ENCODE peak calls at places on chromosomes 4 and X, in nine cellular contexts. X is colonic mucosa; U is left ventricle myocardium inferior; S is psoas muscle; K is left lung; A is H7; T is GM23248; E is CD8-positive, alpha-beta T cell; Q is lung. F is an unnamed sample.
A peak's percentile ranks its signal among the peaks of the same experiment; 100 is the strongest.

GRCh38 chrX:100695302-100695701 is 36.6 kb downstream of the SYTL4 start:
- DNase-seq in A (no peak), U (no peak), X (no peak), S (no peak), T (no peak), Q (no peak), E (no peak), K (no peak), F (no peak)

GRCh38 chr4:16231570-16232252 is 5.4 kb upstream of the TAPT1 start:
- DNase-seq in Q (no peak), E (no peak), K (no peak), A (no peak), U (no peak), T (peak; percentile 49), S (no peak), X (no peak), F (no peak)

GRCh38 chr4:19254476-19254875 is 997.2 kb upstream of the SLIT2 start:
- DNase-seq in X (no peak), T (no peak), K (no peak), E (no peak), Q (no peak), A (no peak), S (no peak), U (no peak), F (no peak)

GRCh38 chrX:16427668-16428067 is 222.3 kb upstream of the S100G start:
- DNase-seq in Q (no peak), X (no peak), A (no peak), E (no peak), S (no peak), K (no peak), U (no peak), T (no peak), F (no peak)

GRCh38 chrX:107573016-107573415 is 55.3 kb upstream of the PRPS1 start:
- DNase-seq in S (no peak), A (no peak), E (no peak), K (no peak), U (no peak), X (no peak), Q (no peak), T (no peak), F (no peak)

GRCh38 chrX:37485429-37485828 is 86.0 kb upstream of the LANCL3 start:
- DNase-seq in S (no peak), U (no peak), A (no peak), E (no peak), T (no peak), K (no peak), Q (no peak), X (no peak), F (no peak)

GRCh38 chr4:89110541-89110985 is 770 bp upstream of the TIGD2 start:
- DNase-seq in U (no peak), K (no peak), Q (no peak), A (peak; percentile 76), S (no peak), X (no peak), T (no peak), E (no peak), F (no peak)

GRCh38 chr4:37549003-37549402 is 137.2 kb downstream of the RELL1 start:
- DNase-seq in Q (no peak), U (no peak), E (no peak), S (no peak), T (peak; percentile 52), A (no peak), K (no peak), X (no peak), F (no peak)

GRCh38 chrX:23855569-23855968 is 52.2 kb downstream of the APOO start:
- DNase-seq in S (no peak), K (no peak), E (no peak), A (no peak), X (no peak), T (no peak), Q (no peak), U (no peak), F (no peak)

GRCh38 chrX:155819966-155820491 is 61.1 kb upstream of the VAMP7 start:
- DNase-seq in S (peak; percentile 61), U (peak; percentile 46), A (peak; percentile 39), X (peak; percentile 69), K (peak; percentile 58), E (peak; percentile 11), Q (peak; percentile 61), T (peak; percentile 82), F (peak; percentile 66)

GRCh38 chr4:111546881-111547280 is 598.4 kb upstream of the FAM241A start:
- DNase-seq in U (no peak), Q (no peak), E (no peak), T (no peak), X (no peak), K (no peak), S (no peak), A (no peak), F (no peak)

GRCh38 chrX:111288841-111289240 is 18.6 kb upstream of the CAPN6 start:
- DNase-seq in X (no peak), S (no peak), T (no peak), U (no peak), A (no peak), K (no peak), E (no peak), Q (no peak), F (no peak)

DNA sequence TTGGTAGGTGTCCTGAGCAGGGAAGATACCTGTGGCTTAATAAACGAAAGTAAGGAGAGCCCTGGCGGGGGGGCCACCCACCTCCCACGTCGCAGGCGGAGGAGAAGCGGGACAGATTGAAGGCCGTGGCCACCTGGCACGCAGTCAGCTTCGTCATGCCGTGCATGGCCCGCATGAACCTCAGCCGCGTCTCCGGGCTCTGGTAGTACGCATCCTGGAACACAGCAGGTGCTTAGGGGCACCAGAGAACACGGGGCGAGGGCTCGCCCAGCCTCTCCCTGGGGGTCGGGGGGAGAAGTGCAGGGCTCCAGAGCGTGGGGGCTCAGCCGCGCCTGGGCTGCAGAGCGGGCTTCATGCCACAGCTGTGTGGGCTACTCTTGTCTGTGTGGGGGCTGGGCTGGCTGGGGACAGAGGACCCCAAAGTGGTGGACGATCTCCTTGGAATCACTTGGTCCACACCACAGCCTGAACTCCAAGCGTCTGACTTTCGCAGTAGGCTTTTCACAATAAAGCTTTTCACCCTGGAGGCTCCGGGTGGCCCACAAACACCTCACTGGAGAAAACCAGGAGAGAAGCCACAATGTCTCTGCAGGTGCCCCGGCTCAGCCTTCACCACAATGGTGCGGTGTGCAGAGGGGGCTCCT is 27.1 kb upstream of the SLC25A6 start:
- DNase-seq in U (no peak), S (no peak), K (no peak), A (peak; percentile 71), X (no peak), E (no peak), T (no peak), Q (no peak), F (no peak)
- H3K4me3 ChIP-seq in U (no peak overlapping the region), S (no peak overlapping the region), K (no peak overlapping the region), A (no peak overlapping the region), X (no peak overlapping the region), E (no peak overlapping the region), T (no peak overlapping the region), Q (no peak overlapping the region), F (no peak overlapping the region)

GRCh38 chrX:153964105-153964504 is 7.5 kb downstream of the HCFC1 start:
- DNase-seq in S (peak; percentile 44), T (no peak), U (no peak), K (no peak), E (no peak), A (no peak), X (no peak), Q (no peak), F (no peak)
- H3K27me3 ChIP-seq in S (no peaks in the 10 kb centered on the region), T (no peaks in the 10 kb centered on the region), U (no peaks in the 10 kb centered on the region), K (no peaks in the 10 kb centered on the region), E (no peaks in the 10 kb centered on the region), A (no peaks in the 10 kb centered on the region), X (no peaks in the 10 kb centered on the region), Q (no peaks in the 10 kb centered on the region), F (no peaks in the 10 kb centered on the region)

DNA sequence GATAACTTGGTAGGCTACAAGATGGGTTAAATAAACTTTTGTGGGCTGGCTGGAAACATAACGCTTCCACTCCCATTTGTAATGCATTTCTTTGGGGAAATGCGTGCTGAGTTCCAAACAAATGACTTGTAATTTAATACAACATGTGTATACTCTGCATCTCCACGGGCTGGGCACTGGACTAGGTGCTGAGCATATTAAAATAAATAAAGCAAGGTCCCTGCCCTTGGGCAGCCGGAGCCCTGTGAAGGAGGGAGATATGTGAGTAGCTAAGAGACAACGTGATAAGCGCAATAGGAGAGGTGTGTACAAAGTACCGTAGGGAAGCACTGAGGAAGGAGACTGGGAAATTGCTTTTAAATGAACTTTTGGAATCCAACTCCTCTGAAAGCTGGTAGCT is 147.2 kb upstream of the RBPJ start:
- DNase-seq in U (no peak), A (no peak), E (no peak), K (no peak), X (no peak), T (no peak), S (no peak), Q (no peak), F (peak; percentile 84)
- H3K4me3 ChIP-seq in U (no peak overlapping the region), A (no peak overlapping the region), E (no peak overlapping the region), K (no peak overlapping the region), X (no peak overlapping the region), T (no peak overlapping the region), S (no peak overlapping the region), Q (no peak overlapping the region), F (no peak overlapping the region)

GRCh38 chrX:40165861-40166260 is 68.1 kb upstream of the BCOR start:
- DNase-seq in U (no peak), Q (no peak), A (no peak), E (no peak), S (no peak), K (no peak), T (no peak), X (no peak), F (no peak)
- H3K27me3 ChIP-seq in U (no peaks in the 10 kb centered on the region), Q (peaks cover 5% of the 10 kb centered on the region), A (peaks cover 38% of the 10 kb centered on the region), E (no peaks in the 10 kb centered on the region), S (peaks cover 82% of the 10 kb centered on the region), K (no peaks in the 10 kb centered on the region), T (no peaks in the 10 kb centered on the region), X (peaks cover 29% of the 10 kb centered on the region), F (no peaks in the 10 kb centered on the region)

DNA sequence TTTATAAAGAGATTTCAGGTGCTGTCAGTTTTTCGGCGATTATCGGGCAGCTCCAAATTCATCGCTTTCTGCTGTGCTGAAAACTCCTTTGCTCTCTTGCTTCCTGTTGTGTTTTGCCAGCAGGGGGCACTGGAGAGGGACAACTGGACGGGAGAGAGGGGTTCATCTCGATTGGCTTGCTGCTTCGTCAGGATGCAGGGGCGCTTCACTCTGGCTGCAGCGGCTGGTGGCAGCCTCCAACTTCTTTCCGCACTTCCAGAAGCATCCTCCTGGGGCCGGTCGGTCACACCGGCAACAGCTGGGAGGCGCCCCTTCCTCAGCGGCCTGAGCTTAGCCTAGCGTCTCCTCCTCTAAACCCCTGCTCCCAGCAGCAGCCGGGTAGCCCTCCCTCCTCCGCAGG is 29.5 kb downstream of the MSL3 start:
- DNase-seq in Q (peak; percentile 50), T (peak; percentile 59), K (peak; percentile 55), A (peak; percentile 87), U (peak; percentile 36), X (peak; percentile 58), S (peak; percentile 77), E (peak; percentile 50), F (peak; percentile 1)
- H3K4me3 ChIP-seq in Q (no peak overlapping the region), T (peak overlapping the region; percentile 75), K (no peak overlapping the region), A (no peak overlapping the region), U (peak overlapping the region; percentile 43), X (no peak overlapping the region), S (peak overlapping the region; percentile 35), E (peak overlapping the region; percentile 35), F (peak overlapping the region; percentile 10)

GRCh38 chrX:150363561-150364346 is 637 bp downstream of the MAMLD1 start:
- DNase-seq in K (no peak), S (peak; percentile 63), X (no peak), T (peak; percentile 76), Q (peak; percentile 35), U (peak; percentile 19), A (peak; percentile 78), E (no peak), F (no peak)
- H3K27me3 ChIP-seq in K (peaks cover 52% of the 10 kb centered on the region), S (peaks cover 6% of the 10 kb centered on the region), X (peaks cover 30% of the 10 kb centered on the region), T (no peaks in the 10 kb centered on the region), Q (peaks cover 5% of the 10 kb centered on the region), U (peaks cover 7% of the 10 kb centered on the region), A (peaks cover 75% of the 10 kb centered on the region), E (no peaks in the 10 kb centered on the region), F (no peaks in the 10 kb centered on the region)

F was measured in AG04450.